ENCODE peak calls at places on chromosome 10, in four cellular contexts. V, Q, X and J are unnamed samples.

GRCh38 chr10:191703-192518 is 56.7 kb downstream of the ZMYND11 start:
- DNase-seq in V (peak; percentile 63), Q (no peak), X (no peak), J (no peak)

GRCh38 chr10:84214612-84215235 is 10.6 kb downstream of the LRIT2 start:
- DNase-seq in V (no peak), Q (no peak), X (no peak), J (no peak)

GRCh38 chr10:34522542-34522941 is 292.6 kb downstream of the PARD3 start:
- DNase-seq in V (no peak), Q (no peak), X (no peak), J (no peak)

GRCh38 chr10:89692416-89692815 is 9.0 kb upstream of the KIF20B start:
- DNase-seq in V (no peak), Q (no peak), X (no peak), J (no peak)

GRCh38 chr10:71765176-71765906 is 8.0 kb downstream of the VSIR start:
- DNase-seq in V (peak; percentile 79), Q (no peak), X (no peak), J (no peak)

GRCh38 chr10:77889277-77889903 is 37.2 kb downstream of the DLG5 start:
- DNase-seq in V (no peak), Q (peak; percentile 85), X (no peak), J (no peak)

GRCh38 chr10:124298891-124299290 is 119.8 kb downstream of the OAT start:
- DNase-seq in V (no peak), Q (no peak), X (no peak), J (no peak)

GRCh38 chr10:130696870-130697269 is 560.7 kb downstream of the GLRX3 start:
- DNase-seq in V (no peak), Q (no peak), X (no peak), J (no peak)

GRCh38 chr10:132729810-132730565 is 56.0 kb downstream of the NKX6-2 start:
- DNase-seq in V (no peak), Q (no peak), X (peak; percentile 32), J (no peak)

GRCh38 chr10:14476641-14477407 is 146.1 kb upstream of the FRMD4A start:
- DNase-seq in V (peak; percentile 94), Q (no peak), X (no peak), J (no peak)

GRCh38 chr10:89458289-89458688 is 43.9 kb downstream of the IFIT5 start:
- DNase-seq in V (peak; percentile 80), Q (no peak), X (no peak), J (no peak)

GRCh38 chr10:130369645-130370381 is 233.6 kb downstream of the GLRX3 start:
- DNase-seq in V (no peak), Q (no peak), X (no peak), J (no peak)

GRCh38 chr10:107671968-107672367 is 507.5 kb upstream of the SORCS1 start:
- DNase-seq in V (no peak), Q (no peak), X (no peak), J (no peak)

GRCh38 chr10:102449321-102450123 is 1.8 kb downstream of the C10orf95 start:
- DNase-seq in V (peak; percentile 18), Q (peak; percentile 90), X (peak; percentile 83), J (peak; percentile 27)

GRCh38 chr10:116470071-116470470 is 42.4 kb downstream of the PNLIPRP3 start:
- DNase-seq in V (no peak), Q (no peak), X (no peak), J (no peak)

GRCh38 chr10:76150139-76150885 is 718.9 kb downstream of the LRMDA start:
- DNase-seq in V (peak; percentile 11), Q (no peak), X (no peak), J (no peak)

GRCh38 chr10:124727389-124727960 is 16.7 kb downstream of the FAM53B start:
- DNase-seq in V (no peak), Q (no peak), X (no peak), J (no peak)

GRCh38 chr10:120735773-120736371 is 115.3 kb upstream of the WDR11 start:
- DNase-seq in V (peak; percentile 30), Q (no peak), X (no peak), J (no peak)

GRCh38 chr10:99930731-99931550 is 78.8 kb downstream of the DNMBP start:
- DNase-seq in V (no peak), Q (peak; percentile 95), X (no peak), J (no peak)
- H3K4me3 ChIP-seq in V (no peak overlapping the region), Q (peak overlapping the region; percentile 50), X (no peak overlapping the region), J (no peak overlapping the region)

GRCh38 chr10:98029149-98030092 is 1.0 kb downstream of the CRTAC1 start:
- DNase-seq in V (no peak), Q (no peak), X (peak; percentile 26), J (no peak)
- H3K4me3 ChIP-seq in V (no peak overlapping the region), Q (peak overlapping the region; percentile 47), X (peak overlapping the region; percentile 74), J (peak overlapping the region; percentile 31)

DNA sequence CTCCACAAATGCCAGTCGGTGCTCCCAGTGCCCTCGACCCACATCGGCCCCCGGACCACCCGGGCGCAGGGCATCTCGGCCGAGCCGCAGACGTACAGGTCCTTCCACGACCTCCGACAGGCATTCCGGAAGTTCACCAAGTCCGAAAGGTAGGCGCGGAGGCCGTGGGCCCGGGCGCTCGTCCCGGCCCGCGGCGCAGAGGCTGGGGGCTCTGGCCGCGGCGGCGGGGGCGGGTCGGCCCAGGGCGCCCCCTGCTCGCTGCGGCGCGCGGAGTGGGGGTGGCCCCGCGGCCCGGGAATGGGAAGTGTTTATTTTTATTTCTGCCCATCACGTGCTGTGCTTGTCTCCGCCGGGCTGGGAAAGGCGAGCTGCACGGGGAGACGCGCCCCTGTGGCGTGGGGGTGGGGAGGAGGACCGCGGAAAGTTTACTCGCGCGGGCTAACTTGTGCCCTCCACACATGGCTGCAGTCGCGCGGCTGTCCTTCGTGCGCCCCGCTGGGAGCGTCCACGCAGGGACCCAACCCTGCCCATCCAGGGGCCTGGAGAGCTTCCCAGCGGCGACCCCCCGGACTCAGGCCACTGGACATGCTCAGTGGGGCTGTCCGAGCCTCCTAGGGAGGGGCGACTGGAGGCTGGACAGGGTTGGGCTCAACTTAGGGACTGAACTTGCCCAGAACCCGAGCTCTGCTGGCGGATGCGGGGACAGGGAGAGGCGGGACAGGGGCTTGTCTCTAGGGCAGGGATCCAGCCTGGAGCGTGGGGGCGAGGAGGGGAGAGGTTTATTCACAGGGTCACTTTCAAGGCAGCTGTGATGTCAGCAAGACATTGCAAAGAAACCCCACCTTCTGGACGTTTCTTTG is 82.6 kb upstream of the PRKG1 start:
- DNase-seq in V (peak; percentile 78), Q (peak; percentile 64), X (no peak), J (no peak)
- H3K4me3 ChIP-seq in V (peak overlapping the region; percentile 85), Q (peak overlapping the region; percentile 76), X (peak overlapping the region; percentile 66), J (peak overlapping the region; percentile 72)

GRCh38 chr10:79246209-79246581 is 101.1 kb upstream of the PPIF start:
- DNase-seq in V (peak; percentile 57), Q (peak; percentile 52), X (no peak), J (no peak)
- H3K4me3 ChIP-seq in V (no peak overlapping the region), Q (no peak overlapping the region), X (peak overlapping the region; percentile 19), J (no peak overlapping the region)

DNA sequence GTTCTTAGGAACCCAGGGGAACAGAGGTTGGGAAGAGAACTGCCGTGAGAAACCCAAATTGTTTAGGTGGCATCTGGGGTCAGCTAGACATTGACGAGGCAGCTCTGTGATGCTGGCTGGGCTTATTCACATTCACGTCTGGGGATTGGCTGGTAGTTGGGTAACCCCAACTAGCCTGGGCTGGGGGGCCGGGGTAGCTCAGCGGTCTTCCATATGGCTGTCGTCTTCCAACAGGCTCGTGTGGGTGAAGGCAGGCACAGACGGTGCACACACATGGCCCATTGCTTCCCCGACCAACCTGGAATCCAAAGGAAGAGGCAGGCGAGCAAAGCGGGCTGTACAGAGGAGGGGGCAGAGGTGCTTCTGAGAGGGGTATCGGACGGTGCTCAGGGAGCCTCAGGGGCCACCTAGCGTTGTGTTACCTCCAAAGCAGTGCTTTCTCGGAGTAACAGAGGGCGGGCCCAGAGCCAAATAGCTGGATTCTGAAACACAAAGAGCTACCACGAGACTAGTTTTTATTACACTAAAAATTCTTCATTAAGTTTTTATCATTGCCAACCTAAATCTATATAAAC is 34.5 kb downstream of the MKI67 start:
- DNase-seq in V (no peak), Q (no peak), X (no peak), J (no peak)
- H3K4me3 ChIP-seq in V (no peak overlapping the region), Q (no peak overlapping the region), X (no peak overlapping the region), J (no peak overlapping the region)

GRCh38 chr10:79402951-79403350 is 42.5 kb downstream of the ZCCHC24 start:
- DNase-seq in V (no peak), Q (no peak), X (no peak), J (no peak)

GRCh38 chr10:79404690-79405131 is 40.7 kb downstream of the ZCCHC24 start:
- DNase-seq in V (no peak), Q (no peak), X (no peak), J (no peak)

GRCh38 chr10:79402625-79402946 is 42.8 kb downstream of the ZCCHC24 start:
- DNase-seq in V (no peak), Q (no peak), X (no peak), J (no peak)

GRCh38 chr10:79404231-79404609 is 41.2 kb downstream of the ZCCHC24 start:
- DNase-seq in V (peak; percentile 89), Q (no peak), X (no peak), J (peak; percentile 71)

GRCh38 chr10:79403441-79404230 is 41.8 kb downstream of the ZCCHC24 start:
- DNase-seq in V (peak; percentile 59), Q (no peak), X (no peak), J (no peak)
- H3K4me3 ChIP-seq in V (no peak overlapping the region), Q (no peak overlapping the region), X (peak overlapping the region; percentile 33), J (no peak overlapping the region)

DNA sequence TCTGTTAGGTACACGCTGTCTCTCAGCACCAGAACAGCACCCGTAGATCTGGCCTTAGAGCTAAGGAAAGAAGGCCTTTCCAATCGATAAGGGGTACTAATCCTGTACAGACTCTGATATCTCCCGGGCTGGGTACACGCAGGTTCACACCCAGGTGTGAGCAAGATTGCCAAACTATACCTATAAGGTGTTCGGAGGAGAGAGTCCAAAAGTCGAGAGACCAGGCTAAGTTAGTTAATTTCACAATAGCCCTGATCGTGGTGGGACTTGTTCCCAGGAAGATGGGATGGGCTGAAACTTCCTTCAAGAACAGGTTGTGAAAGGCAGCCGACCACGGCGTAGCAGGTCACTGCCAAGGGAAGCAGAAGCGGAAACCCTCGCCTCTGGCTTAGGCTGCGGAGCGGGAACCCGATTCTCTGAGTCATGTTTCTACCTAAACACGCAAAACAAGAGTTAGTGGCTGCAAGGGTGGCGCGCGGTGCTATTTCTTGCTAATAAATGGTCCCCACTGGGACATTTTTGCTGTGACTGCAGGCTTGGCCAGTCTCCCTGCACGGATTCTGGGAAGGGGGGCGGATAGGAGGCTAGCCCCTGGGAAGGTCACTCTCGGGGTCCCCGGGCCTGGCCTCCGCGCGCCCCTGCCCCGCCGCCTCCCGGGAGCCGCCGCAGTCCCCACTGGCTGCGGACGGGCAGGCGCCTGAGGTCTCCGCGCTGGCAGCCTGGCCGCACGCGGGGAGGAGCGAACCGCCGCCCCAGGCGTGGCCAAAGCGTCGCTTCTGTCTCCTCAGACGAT is 75.4 kb upstream of the PDSS1 start:
- DNase-seq in V (peak; percentile 1), Q (peak; percentile 36), X (no peak), J (no peak)
- H3K4me3 ChIP-seq in V (peak overlapping the region; percentile 20), Q (peak overlapping the region; percentile 57), X (peak overlapping the region; percentile 55), J (peak overlapping the region; percentile 18)

GRCh38 chr10:103493911-103494877 is 689 bp downstream of the NEURL1 start:
- DNase-seq in V (no peak), Q (no peak), X (peak; percentile 59), J (no peak)
- H3K4me3 ChIP-seq in V (peak overlapping the region; percentile 43), Q (peak overlapping the region; percentile 72), X (peak overlapping the region; percentile 74), J (peak overlapping the region; percentile 42)

DNA sequence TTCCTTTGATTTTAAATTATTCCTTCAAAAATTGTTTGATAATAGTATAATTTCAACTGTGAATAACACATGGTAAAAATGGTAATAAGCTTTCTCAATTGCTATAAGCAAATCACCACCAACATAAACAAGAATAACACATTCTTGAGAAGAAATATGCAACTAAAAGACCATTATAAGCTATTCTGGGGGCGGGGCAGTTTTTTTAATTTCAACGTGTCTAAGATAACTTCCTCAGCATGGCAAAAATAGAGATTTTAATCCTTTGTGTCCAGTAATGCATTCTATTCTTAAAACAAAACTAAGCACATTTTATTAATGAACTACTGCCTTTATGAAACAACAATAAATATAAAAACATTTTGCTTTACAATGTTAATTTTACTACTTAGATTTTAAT is 1.5 kb downstream of the DNAJC12 start:
- DNase-seq in V (no peak), Q (no peak), X (no peak), J (no peak)
- H3K4me3 ChIP-seq in V (no peak overlapping the region), Q (peak overlapping the region; percentile 46), X (peak overlapping the region; percentile 60), J (no peak overlapping the region)